ENCODE peak calls at places on chromosomes 13 and 19, in seven cellular contexts. D is cardiac muscle cell, J is GM12865, N is ovary, O is AG04450, Z is Peyer's patch, G is uterus. M is an unnamed sample.

GRCh38 chr19:6464070-6464873 is at the start of gene CRB3:
- DNase-seq in D (no peak), J (no peak), N (peak; percentile 31), O (no peak), Z (peak; percentile 99), G (no peak), M (no peak)

GRCh38 chr13:88544836-88545235 is 873.7 kb downstream of the SLITRK5 start:
- DNase-seq in D (no peak), J (no peak), N (no peak), O (no peak), Z (no peak), G (no peak), M (no peak)

GRCh38 chr19:8069116-8069973 is 16.8 kb downstream of the CCL25 start:
- DNase-seq in D (no peak), J (peak; percentile 56), N (no peak), O (no peak), Z (no peak), G (no peak), M (no peak)

GRCh38 chr19:18388328-18389094 is 2.6 kb downstream of the GDF15 start:
- DNase-seq in D (peak; percentile 66), J (peak; percentile 96), N (peak; percentile 87), O (no peak), Z (peak; percentile 94), G (peak; percentile 70), M (peak; percentile 87)

GRCh38 chr19:48826606-48827020 is 9.7 kb downstream of the HSD17B14 start:
- DNase-seq in D (no peak), J (no peak), N (no peak), O (no peak), Z (no peak), G (no peak), M (no peak)

GRCh38 chr19:38733241-38733492 is 11.1 kb downstream of the CAPN12 start:
- DNase-seq in D (no peak), J (no peak), N (no peak), O (no peak), Z (no peak), G (no peak), M (no peak)

GRCh38 chr19:30071871-30072270 is 129.8 kb downstream of the URI1 start:
- DNase-seq in D (no peak), J (no peak), N (no peak), O (no peak), Z (peak; percentile 36), G (no peak), M (no peak)

GRCh38 chr13:35716186-35716585 is 239.7 kb upstream of the MAB21L1 start:
- DNase-seq in D (peak; percentile 51), J (peak; percentile 8), N (no peak), O (no peak), Z (no peak), G (peak; percentile 40), M (no peak)

GRCh38 chr19:36579255-36579654 is 6.2 kb upstream of the ZNF529 start:
- DNase-seq in D (no peak), J (no peak), N (no peak), O (no peak), Z (no peak), G (no peak), M (no peak)

GRCh38 chr19:17527326-17527725 is 15.9 kb downstream of the PGLS start:
- DNase-seq in D (no peak), J (no peak), N (no peak), O (no peak), Z (no peak), G (no peak), M (no peak)

GRCh38 chr19:5309438-5310204 is 31.0 kb downstream of the PTPRS start:
- DNase-seq in D (peak; percentile 26), J (no peak), N (peak; percentile 36), O (no peak), Z (no peak), G (no peak), M (no peak)

GRCh38 chr13:114099191-114099590 is 33.2 kb downstream of the RASA3 start:
- DNase-seq in D (peak; percentile 87), J (peak; percentile 55), N (peak; percentile 47), O (peak; percentile 70), Z (peak; percentile 59), G (peak; percentile 72), M (no peak)

GRCh38 chr19:51926426-51926783 is 867 bp upstream of the ZNF613 start:
- DNase-seq in D (no peak), J (no peak), N (no peak), O (no peak), Z (no peak), G (no peak), M (no peak)

GRCh38 chr13:71046360-71047079 is 820.5 kb downstream of the DACH1 start:
- DNase-seq in D (no peak), J (no peak), N (no peak), O (no peak), Z (no peak), G (no peak), M (no peak)

GRCh38 chr13:46622013-46622917 is 69.3 kb downstream of the LRCH1 start:
- DNase-seq in D (no peak), J (no peak), N (no peak), O (no peak), Z (no peak), G (no peak), M (no peak)

GRCh38 chr13:98528663-98529064 is 48.2 kb downstream of the STK24 start:
- DNase-seq in D (peak; percentile 27), J (peak; percentile 30), N (no peak), O (no peak), Z (no peak), G (no peak), M (no peak)

GRCh38 chr13:24649685-24650038 is 30.5 kb upstream of the ATP12A start:
- DNase-seq in D (no peak), J (no peak), N (no peak), O (no peak), Z (no peak), G (no peak), M (no peak)

GRCh38 chr19:45211751-45212381 is 33.3 kb downstream of the BLOC1S3 start:
- DNase-seq in D (peak; percentile 67), J (no peak), N (no peak), O (no peak), Z (no peak), G (peak; percentile 77), M (no peak)

GRCh38 chr19:38691938-38692457 is 44.5 kb downstream of the ACTN4 start:
- DNase-seq in D (peak; percentile 90), J (no peak), N (no peak), O (peak; percentile 55), Z (no peak), G (peak; percentile 95), M (no peak)

GRCh38 chr13:30323524-30323923 is 16.2 kb upstream of the KATNAL1 start:
- DNase-seq in D (no peak), J (no peak), N (no peak), O (no peak), Z (no peak), G (no peak), M (no peak)

GRCh38 chr13:30319130-30319529 is 11.8 kb upstream of the KATNAL1 start:
- DNase-seq in D (no peak), J (no peak), N (no peak), O (no peak), Z (no peak), G (no peak), M (no peak)

GRCh38 chr13:30322428-30322827 is 15.1 kb upstream of the KATNAL1 start:
- DNase-seq in D (no peak), J (no peak), N (no peak), O (no peak), Z (no peak), G (no peak), M (no peak)

GRCh38 chr13:30318026-30318425 is 10.7 kb upstream of the KATNAL1 start:
- DNase-seq in D (peak; percentile 53), J (no peak), N (no peak), O (no peak), Z (no peak), G (no peak), M (no peak)

GRCh38 chr13:30319703-30320102 is 12.4 kb upstream of the KATNAL1 start:
- DNase-seq in D (peak; percentile 50), J (no peak), N (no peak), O (no peak), Z (no peak), G (no peak), M (no peak)
- TF ChIP-seq CTCF in D (no peak), J (no peak), N (no peak), O (no peak), Z (no peak), G (no peak), M (no peak)

DNA sequence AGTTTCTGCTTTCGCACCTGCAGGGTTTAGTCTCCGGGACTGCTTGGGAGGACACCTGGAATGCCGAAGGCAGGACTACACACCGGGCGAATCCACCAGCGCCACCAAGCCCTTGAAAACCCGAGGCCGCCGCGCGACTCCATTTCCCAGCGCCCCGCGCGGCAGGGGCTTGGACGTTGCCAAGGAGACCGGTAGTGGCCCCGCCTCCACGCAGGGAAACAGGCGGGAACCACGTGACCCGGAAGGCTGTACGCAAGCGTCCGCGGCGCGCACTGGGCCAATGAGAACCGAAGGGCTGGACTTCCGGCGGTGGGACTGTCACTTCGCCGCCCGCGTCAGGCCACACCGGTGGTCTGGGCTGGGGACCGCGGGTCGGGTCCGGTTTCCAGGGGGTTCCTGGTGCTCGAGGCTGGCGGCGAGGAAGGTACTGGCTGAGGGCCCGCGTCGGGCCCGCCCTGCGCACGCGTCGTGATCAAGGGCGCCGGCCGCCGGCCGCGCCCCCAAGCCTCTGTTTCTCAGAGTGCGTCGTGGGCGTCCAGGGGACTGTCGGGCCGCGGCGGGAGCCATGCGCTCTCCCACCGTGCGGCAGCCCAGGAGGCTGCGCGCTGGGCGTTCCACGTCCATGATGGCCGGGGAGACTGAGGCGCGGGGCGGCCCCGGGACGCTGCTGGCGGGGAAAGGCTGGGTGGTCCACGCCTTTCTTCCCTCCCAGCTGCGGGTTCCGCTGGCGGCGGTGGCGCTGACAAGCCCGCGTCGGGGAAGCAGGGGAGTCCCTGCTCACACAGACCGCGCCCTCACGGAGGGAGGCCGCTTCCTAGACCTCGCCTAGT is at the start of gene ZNF324:
- DNase-seq in D (peak; percentile 96), J (peak; percentile 98), N (peak; percentile 98), O (peak; percentile 79), Z (peak; percentile 99), G (peak; percentile 97), M (peak; percentile 95)
- TF ChIP-seq CTCF in D (no peak), J (no peak), N (no peak), O (no peak), Z (no peak), G (no peak), M (no peak)

DNA sequence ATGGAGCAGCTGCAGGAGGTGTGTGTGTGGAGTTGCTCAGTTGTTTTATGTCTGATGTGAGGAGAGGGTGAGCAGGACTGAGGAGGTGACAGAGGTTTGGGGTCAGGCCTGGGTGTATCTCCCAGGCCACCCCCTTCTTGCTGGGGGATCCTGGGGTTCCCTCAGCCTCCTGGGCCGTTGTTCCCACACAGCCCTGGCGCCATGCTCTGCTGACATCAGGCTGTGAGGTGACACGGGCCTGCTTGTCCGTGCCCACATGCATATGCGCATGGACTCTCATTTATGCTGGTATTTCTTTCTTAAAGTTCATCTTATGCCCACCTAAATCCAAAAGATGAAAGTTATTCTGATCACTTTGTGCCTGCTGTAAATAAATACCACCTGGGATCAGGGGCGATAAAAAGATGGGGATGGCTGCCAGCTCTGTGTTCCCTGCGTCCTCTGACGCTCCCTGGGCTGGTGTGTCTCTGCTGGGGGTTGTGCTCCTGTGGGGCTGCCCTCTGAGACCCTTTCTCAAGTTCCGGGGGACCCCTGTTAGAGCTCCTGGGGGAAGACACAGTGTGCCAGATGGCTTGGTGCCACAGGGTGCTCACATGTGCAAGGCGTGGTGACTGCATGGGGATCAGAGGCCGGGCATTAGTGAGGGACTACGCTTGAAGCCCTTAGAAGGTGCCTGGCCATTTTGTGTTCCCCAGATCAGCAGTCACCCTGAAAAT is 12.6 kb downstream of the NAXD start:
- DNase-seq in D (no peak), J (no peak), N (peak; percentile 19), O (no peak), Z (no peak), G (no peak), M (no peak)
- TF ChIP-seq CTCF in D (no peak), J (no peak), N (no peak), O (no peak), Z (no peak), G (no peak), M (no peak)

GRCh38 chr13:45194081-45194939 is 6.5 kb downstream of the KCTD4 start:
- DNase-seq in D (peak; percentile 80), J (no peak), N (peak; percentile 52), O (no peak), Z (no peak), G (no peak), M (no peak)
- TF ChIP-seq CTCF in D (peak; percentile 73), J (no peak), N (no peak), O (peak; percentile 44), Z (no peak), G (no peak), M (no peak)

M was measured in activated B cell treated with CpG ODN at 0.5 μM for 24 hours.